ENCODE peak calls at places on chromosomes 2 and 18, in ten cellular contexts. O, V, U, Z, Q, W, N, Y, R and L are unnamed samples.

GRCh38 chr18:56984731-56985130 is 162.2 kb upstream of the BOD1L2 start:
- DNase-seq in Q (no peak), Y (no peak), N (no peak), U (no peak), R (no peak), O (no peak), V (no peak), W (no peak), Z (no peak), L (peak)

GRCh38 chr2:148653437-148653836 is 8.9 kb downstream of the EPC2 start:
- DNase-seq in O (no peak), V (no peak), W (no peak), R (no peak), N (no peak), Q (no peak), Y (peak), U (no peak), Z (no peak), L (no peak)

GRCh38 chr2:6214471-6214870 is 522.3 kb downstream of the SOX11 start:
- DNase-seq in W (no peak), V (no peak), Q (no peak), R (no peak), U (no peak), N (no peak), Y (no peak), Z (no peak), O (no peak), L (no peak)

GRCh38 chr2:15718103-15718943 is 126.7 kb downstream of the DDX1 start:
- DNase-seq in R (no peak), U (no peak), Z (no peak), V (no peak), N (no peak), W (no peak), Q (no peak), O (no peak), Y (no peak), L (no peak)

GRCh38 chr2:1742680-1743395 is 1.5 kb downstream of the PXDN start:
- DNase-seq in U (peak), V (peak), Z (peak), W (peak), O (peak), R (peak), Y (peak), Q (peak), N (peak), L (no peak)

GRCh38 chr2:172275239-172275638 is 152.1 kb upstream of the ITGA6 start:
- DNase-seq in V (no peak), Y (no peak), U (no peak), Z (no peak), Q (no peak), O (no peak), W (no peak), R (no peak), N (no peak), L (no peak)

GRCh38 chr2:61396005-61396404 is 74.9 kb downstream of the USP34 start:
- DNase-seq in U (peak), O (no peak), Q (no peak), W (no peak), N (no peak), V (no peak), Z (no peak), R (no peak), Y (no peak), L (no peak)

GRCh38 chr2:136247204-136247990 is 129.4 kb upstream of the CXCR4 start:
- DNase-seq in N (no peak), Q (peak), Y (no peak), W (peak), V (no peak), O (no peak), R (peak), Z (no peak), U (peak), L (no peak)

GRCh38 chr2:230155359-230155758 is 64.4 kb downstream of the SP110 start:
- DNase-seq in Y (no peak), V (no peak), U (no peak), Z (no peak), O (no peak), Q (no peak), N (no peak), R (no peak), W (no peak), L (no peak)

GRCh38 chr2:71896385-71897144 is 251.1 kb downstream of the CYP26B1 start:
- DNase-seq in O (no peak), V (no peak), U (no peak), W (no peak), N (no peak), Y (no peak), Z (no peak), Q (no peak), R (no peak), L (no peak)

GRCh38 chr2:157628532-157629415 is at the start of gene ACVR1C:
- DNase-seq in U (peak), W (peak), N (peak), V (peak), Y (peak), Q (peak), Z (peak), R (peak), O (peak), L (peak)
- TF ChIP-seq CTCF in U (peak), W (peak), N (no peak), V (peak), Y (peak), Q (peak), Z (no peak), R (peak), O (peak), L (peak)

DNA sequence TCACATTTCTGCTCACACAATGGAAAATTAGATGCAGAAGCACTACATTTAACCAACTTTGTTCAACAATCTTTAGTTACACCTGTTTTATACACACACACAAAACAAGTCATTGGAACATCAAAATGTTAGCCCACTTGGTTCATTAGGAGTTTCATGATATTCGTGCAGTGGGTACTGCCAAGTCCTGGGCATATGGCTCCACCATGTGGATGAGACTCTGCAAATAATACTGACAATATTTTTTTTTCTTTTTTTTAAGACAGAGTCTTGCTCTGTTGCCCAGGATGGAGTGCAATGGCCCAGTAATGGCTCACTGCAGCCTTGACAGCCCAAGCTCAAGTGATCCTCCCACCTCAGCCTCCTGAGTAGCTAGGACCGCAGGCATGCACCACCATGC is 34.5 kb upstream of the GRB14 start:
- DNase-seq in V (no peak), W (no peak), N (no peak), R (peak), O (no peak), Q (no peak), U (peak), Y (no peak), Z (no peak), L (peak)
- TF ChIP-seq CTCF in V (no peak), W (no peak), N (no peak), R (peak), O (no peak), Q (no peak), U (peak), Y (no peak), Z (no peak), L (no peak)

DNA sequence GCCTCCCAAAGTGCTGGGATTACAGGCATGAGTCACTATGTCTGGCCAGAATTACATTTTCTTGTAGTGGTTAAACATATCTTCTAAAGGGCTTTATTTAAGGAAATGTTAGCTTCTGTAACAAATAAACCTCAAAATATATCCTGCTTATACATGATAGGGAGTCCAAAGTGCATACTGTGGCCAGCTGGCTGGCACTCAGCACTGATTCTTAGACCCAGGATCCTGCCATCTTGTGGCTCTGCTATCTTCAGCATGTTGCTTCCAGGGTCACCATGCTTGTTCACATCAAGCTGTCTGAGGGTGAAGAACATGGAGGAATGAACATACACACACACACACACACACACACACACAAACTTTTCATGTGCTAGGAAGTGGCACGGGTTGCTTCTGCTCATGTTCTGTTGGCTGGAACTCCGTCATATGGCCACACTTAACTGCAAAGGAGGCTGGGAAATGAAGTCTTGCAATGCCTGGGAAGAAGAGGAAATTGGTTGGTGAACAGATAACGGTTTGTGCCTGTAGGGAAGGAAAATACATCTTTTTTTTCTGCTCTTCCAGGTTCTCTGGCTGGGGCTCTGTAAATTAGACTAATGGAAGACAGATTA is 40.0 kb downstream of the NPPC start:
- DNase-seq in Q (no peak), Z (no peak), U (no peak), N (no peak), R (no peak), O (no peak), V (no peak), W (no peak), Y (no peak), L (no peak)
- TF ChIP-seq CTCF in Q (no peak), Z (no peak), U (no peak), N (no peak), R (no peak), O (no peak), V (no peak), W (no peak), Y (no peak), L (no peak)

DNA sequence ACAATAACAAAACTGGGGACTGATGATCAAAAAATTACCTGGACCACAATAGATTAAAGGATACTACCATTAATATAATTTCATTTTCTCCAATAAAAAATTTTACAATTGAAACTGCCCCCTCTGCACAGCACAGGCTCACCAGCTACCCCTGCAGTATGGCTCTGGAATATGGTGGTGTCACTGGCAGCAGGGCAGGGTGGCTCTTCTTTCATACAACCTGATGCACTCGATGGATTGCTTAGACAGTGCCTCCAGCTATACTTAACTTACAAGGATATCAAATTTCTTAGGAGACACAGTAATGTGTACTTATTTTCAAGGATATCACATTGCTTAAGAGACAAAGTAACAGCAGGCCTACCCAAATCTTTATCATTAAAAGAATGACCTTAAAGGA is 124.0 kb downstream of the PRELID3A start:
- DNase-seq in W (no peak), U (no peak), Z (no peak), O (no peak), R (no peak), Y (peak), Q (no peak), V (no peak), N (no peak), L (no peak)
- TF ChIP-seq CTCF in W (no peak), U (peak), Z (no peak), O (no peak), R (no peak), Y (no peak), Q (no peak), V (no peak), N (no peak), L (no peak)

DNA sequence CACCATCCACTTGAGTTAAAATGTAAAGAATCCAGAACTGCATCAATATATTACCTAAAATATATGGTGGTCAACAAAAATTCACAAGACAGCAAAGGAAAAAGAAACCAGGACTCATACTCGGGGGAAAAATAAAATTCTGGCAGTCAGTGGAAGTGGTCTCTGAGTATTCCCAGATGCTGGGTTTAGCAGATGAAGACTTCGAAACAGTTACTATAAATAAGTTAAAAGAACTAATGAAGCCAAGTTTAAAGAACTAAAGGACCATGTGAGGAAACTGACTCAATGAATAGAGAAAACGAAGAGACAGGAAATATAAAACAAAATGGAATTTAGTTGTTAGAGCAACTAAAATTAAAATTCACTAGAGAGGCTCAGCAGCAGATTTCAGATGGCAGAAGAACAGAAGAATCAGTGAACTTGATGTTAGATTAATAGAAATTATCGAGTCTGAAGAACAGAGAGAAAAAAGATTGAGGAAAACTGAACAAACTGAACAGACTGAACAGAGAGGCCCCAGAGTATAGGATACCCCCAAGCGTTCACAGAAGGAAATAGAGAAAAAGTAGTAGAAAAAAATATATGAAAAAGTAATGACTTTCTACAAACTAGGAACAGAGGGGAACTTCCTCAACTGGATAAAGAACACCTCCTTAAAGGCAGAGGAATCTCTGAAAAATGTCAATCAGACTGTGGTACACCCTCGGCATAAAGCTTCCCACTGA is 27.9 kb downstream of the MGAT4A start:
- DNase-seq in Q (no peak), R (peak), U (no peak), V (no peak), Z (no peak), N (no peak), Y (no peak), O (no peak), W (no peak), L (no peak)
- TF ChIP-seq CTCF in Q (no peak), R (no peak), U (no peak), V (no peak), Z (no peak), N (no peak), Y (no peak), O (no peak), W (no peak), L (no peak)

DNA sequence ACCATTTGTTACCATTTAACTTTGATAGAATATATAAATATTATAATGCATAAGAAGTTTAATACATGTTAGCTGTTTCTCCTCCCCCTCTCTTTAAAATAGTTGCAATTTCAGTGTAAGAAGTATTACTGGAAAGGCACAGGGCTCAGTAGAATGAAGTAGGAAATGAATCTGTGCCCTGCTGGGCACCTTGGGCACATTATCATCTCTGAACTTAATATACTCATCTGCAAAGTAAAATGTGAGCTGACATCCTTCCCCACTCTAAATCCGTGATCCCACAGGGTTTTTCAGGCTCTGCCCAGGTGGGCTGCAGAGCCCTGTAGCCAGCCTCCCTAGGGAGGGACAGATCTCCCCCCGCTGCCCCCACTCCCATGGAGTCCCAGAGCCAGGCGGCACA is 56.8 kb downstream of the DPP4 start:
- DNase-seq in R (no peak), Z (no peak), W (no peak), V (no peak), Q (no peak), Y (no peak), O (no peak), U (no peak), N (no peak), L (no peak)
- TF ChIP-seq CTCF in R (no peak), Z (no peak), W (no peak), V (no peak), Q (no peak), Y (no peak), O (no peak), U (no peak), N (no peak), L (no peak)